ENCODE peak calls at places on chromosomes 13 and 19, in four cellular contexts. B is WTC11, U is HCEC 1CT, G is HEK293T. Q is an unnamed sample.

GRCh38 chr13:39401091-39401647 is 201.8 kb downstream of the LHFPL6 start:
- DNase-seq in G (no peak), U (no peak), B (no peak), Q (no peak)

GRCh38 chr19:15087182-15087581 is 5.2 kb downstream of the OR1I1 start:
- DNase-seq in U (no peak), B (no peak), G (no peak), Q (no peak)

GRCh38 chr19:3849092-3849491 is 19.7 kb downstream of the ZFR2 start:
- DNase-seq in G (peak), U (peak), B (peak), Q (peak)

GRCh38 chr19:34096020-34096915 is 76.0 kb upstream of the LSM14A start:
- DNase-seq in G (peak), U (peak), B (peak), Q (peak)

GRCh38 chr13:26326562-26326961 is 72.6 kb downstream of the CDK8 start:
- DNase-seq in U (no peak), G (no peak), B (no peak), Q (no peak)

GRCh38 chr19:46015961-46016425 is 6.9 kb downstream of the PGLYRP1 start:
- DNase-seq in U (no peak), G (no peak), B (no peak), Q (peak)

GRCh38 chr19:5103812-5104410 is 135.0 kb downstream of the KDM4B start:
- DNase-seq in B (no peak), G (no peak), U (no peak), Q (no peak)

GRCh38 chr19:38736036-38736412 is 8.2 kb downstream of the CAPN12 start:
- DNase-seq in G (peak), U (no peak), B (peak), Q (peak)

GRCh38 chr19:56139847-56140582 is 1.1 kb upstream of the ZNF444 start:
- DNase-seq in B (no peak), U (peak), G (no peak), Q (no peak)

GRCh38 chr13:48975101-48975925 is at the start of gene FNDC3A:
- DNase-seq in B (peak), U (peak), G (peak), Q (peak)

GRCh38 chr13:33639158-33639557 is 178.8 kb upstream of the RFC3 start:
- DNase-seq in G (no peak), U (peak), B (no peak), Q (no peak)

GRCh38 chr19:39446365-39447084 is 1.1 kb downstream of the SUPT5H start:
- DNase-seq in B (no peak), U (no peak), G (no peak), Q (no peak)

GRCh38 chr19:10289167-10289835 is 451 bp upstream of the ICAM5 start:
- DNase-seq in U (peak), B (peak), G (peak), Q (peak)

GRCh38 chr13:52949744-52950143 is 78.9 kb upstream of the OLFM4 start:
- DNase-seq in U (no peak), G (no peak), B (no peak), Q (no peak)

GRCh38 chr19:1468274-1469199 is 10.5 kb downstream of the C19orf25 start:
- DNase-seq in G (no peak), B (peak), U (no peak), Q (no peak)

Q was measured in GM23338.